ENCODE peak calls at places on chromosomes 5 and 9, in four cellular contexts. Q is stromal cell of bone marrow, F is NCI-H69, J is EL. M is an unnamed sample.

GRCh38 chr9:129175825-129176633 is 2.0 kb downstream of the IER5L start:
- DNase-seq in F (peak), J (peak), Q (peak), M (peak)

GRCh38 chr5:138927979-138928378 is 52.8 kb upstream of the LRRTM2 start:
- DNase-seq in J (no peak), F (peak), Q (no peak), M (no peak)

GRCh38 chr5:143976055-143976454 is 164.1 kb downstream of the HMHB1 start:
- DNase-seq in F (no peak), J (no peak), Q (no peak), M (no peak)

GRCh38 chr5:154708845-154709244 is 46.3 kb upstream of the LARP1 start:
- DNase-seq in F (no peak), Q (no peak), J (peak), M (no peak)

GRCh38 chr9:89850633-89851325 is 246.0 kb downstream of the GADD45G start:
- DNase-seq in J (no peak), Q (peak), F (peak), M (peak)

GRCh38 chr5:139738193-139738592 is 57.4 kb upstream of the PSD2 start:
- DNase-seq in J (no peak), F (no peak), Q (no peak), M (no peak)

GRCh38 chr9:101601904-101602765 is 7.4 kb upstream of the PPP3R2 start:
- DNase-seq in F (peak), J (peak), Q (peak), M (peak)

GRCh38 chr9:90025816-90026215 is 421.0 kb downstream of the GADD45G start:
- DNase-seq in Q (no peak), F (no peak), J (no peak), M (peak)

GRCh38 chr9:97109194-97109811 is 70.4 kb upstream of the CTSV start:
- DNase-seq in Q (no peak), F (peak), J (peak), M (peak)

GRCh38 chr9:136807281-136808074 is at the start of gene RABL6:
- DNase-seq in J (peak), F (peak), Q (peak), M (peak)

GRCh38 chr5:134142088-134142487 is 27.6 kb downstream of the TCF7 start:
- DNase-seq in Q (no peak), J (no peak), F (no peak), M (no peak)

GRCh38 chr5:37044120-37044519 is 167.6 kb downstream of the NIPBL start:
- DNase-seq in J (no peak), Q (no peak), F (no peak), M (no peak)

GRCh38 chr9:122325124-122325523 is 45.7 kb upstream of the PTGS1 start:
- DNase-seq in J (no peak), Q (no peak), F (no peak), M (no peak)

GRCh38 chr5:167578977-167579700 is 712.3 kb upstream of the WWC1 start:
- DNase-seq in F (no peak), J (no peak), Q (peak), M (no peak)

GRCh38 chr5:115585265-115585664 is 17.0 kb downstream of the TICAM2 start:
- DNase-seq in F (no peak), J (no peak), Q (no peak), M (no peak)

GRCh38 chr5:177980776-177981175 is 15.3 kb downstream of the PROP1 start:
- DNase-seq in F (no peak), Q (no peak), J (no peak), M (no peak)

GRCh38 chr5:181152406-181152805 is 5.0 kb downstream of the OR2V2 start:
- DNase-seq in F (no peak), J (peak), Q (no peak), M (peak)

GRCh38 chr9:104993291-104993963 is 65.5 kb upstream of the ABCA1 start:
- DNase-seq in J (peak), F (peak), Q (peak), M (peak)

GRCh38 chr5:167603135-167603534 is 688.3 kb upstream of the WWC1 start:
- DNase-seq in F (no peak), Q (no peak), J (no peak), M (no peak)

GRCh38 chr5:129096382-129096991 is 1.9 kb downstream of the ISOC1 start:
- DNase-seq in F (peak), J (no peak), Q (no peak), M (no peak)

GRCh38 chr9:4180907-4181605 is 118.8 kb downstream of the GLIS3 start:
- DNase-seq in Q (no peak), J (no peak), F (peak), M (no peak)

GRCh38 chr9:93810028-93810971 is 144.9 kb downstream of the BARX1 start:
- DNase-seq in F (peak), J (no peak), Q (no peak), M (no peak)

GRCh38 chr9:74496819-74497749 is at the start of gene RORB:
- DNase-seq in F (peak), Q (no peak), J (peak), M (no peak)

GRCh38 chr5:142770650-142771609 is 753 bp downstream of the ARHGAP26 start:
- DNase-seq in F (peak), J (peak), Q (no peak), M (peak)